ENCODE peak calls at places on chromosomes 5 and 9, in ten cellular contexts. Z is brain microvascular endothelial cell, D is A549, N is heart left ventricle, B is fibroblast of pulmonary artery, O is type B pancreatic cell, M is cardiac fibroblast, Q is endodermal cell, Y is IMR-90, X is foreskin fibroblast. P is an unnamed sample.

GRCh38 chr9:114690308-114690707 is 8.3 kb upstream of the TEX48 start:
- DNase-seq in O (no peak), D (no peak), N (no peak), X (no peak), M (no peak), Y (no peak), Q (no peak), B (no peak), Z (no peak), P (no peak)

GRCh38 chr9:118170032-118170955 is 466.1 kb downstream of the TLR4 start:
- DNase-seq in O (no peak), Z (peak), M (peak), Y (no peak), Q (peak), X (peak), D (peak), N (peak), B (peak), P (peak)

GRCh38 chr5:171975877-171976667 is 30.4 kb downstream of the FBXW11 start:
- DNase-seq in D (no peak), O (no peak), Q (no peak), X (no peak), N (no peak), B (no peak), Y (no peak), Z (no peak), M (no peak), P (no peak)

GRCh38 chr5:103706939-103707682 is 144.5 kb upstream of the NUDT12 start:
- DNase-seq in B (no peak), Q (no peak), X (no peak), N (no peak), Y (no peak), O (no peak), Z (no peak), M (no peak), D (no peak), P (no peak)

GRCh38 chr5:113278976-113279375 is 155.8 kb downstream of the TSSK1B start:
- DNase-seq in Q (no peak), N (no peak), D (no peak), Y (peak), Z (no peak), O (no peak), X (no peak), M (peak), B (no peak), P (no peak)

GRCh38 chr5:135242496-135243193 is 156.4 kb downstream of the MACROH2A1 start:
- DNase-seq in D (no peak), Q (peak), N (peak), M (peak), Y (peak), O (no peak), X (no peak), Z (no peak), B (no peak), P (no peak)

GRCh38 chr5:14156611-14157493 is 13.7 kb downstream of the TRIO start:
- DNase-seq in M (peak), X (peak), D (peak), N (no peak), Z (peak), O (no peak), Y (peak), B (peak), Q (no peak), P (peak)

GRCh38 chr5:146816775-146817387 is 61.7 kb downstream of the PPP2R2B start:
- DNase-seq in X (no peak), Q (peak), M (no peak), O (no peak), D (no peak), Y (no peak), B (no peak), N (no peak), Z (no peak), P (no peak)

GRCh38 chr5:91266184-91266705 is 116.9 kb downstream of the ARRDC3 start:
- DNase-seq in Y (peak), N (no peak), B (peak), O (no peak), D (peak), Q (no peak), Z (peak), M (peak), X (peak), P (peak)

GRCh38 chr9:95249986-95250385 is 67.5 kb downstream of the FANCC start:
- DNase-seq in O (no peak), M (no peak), X (no peak), Z (no peak), Y (no peak), D (no peak), Q (no peak), N (no peak), B (no peak), P (no peak)

GRCh38 chr5:174384509-174384947 is 339.0 kb downstream of the NSG2 start:
- DNase-seq in Z (no peak), Y (peak), X (peak), Q (no peak), N (no peak), D (no peak), M (peak), O (peak), B (peak), P (no peak)

GRCh38 chr5:116766470-116766947 is 191.9 kb upstream of the SEMA6A start:
- DNase-seq in X (no peak), O (no peak), B (peak), M (peak), N (no peak), Y (no peak), Z (peak), D (peak), Q (peak), P (peak)

GRCh38 chr5:141507387-141508091 is 18.7 kb downstream of the PCDHGC5 start:
- DNase-seq in Q (no peak), D (no peak), N (peak), X (peak), O (no peak), Y (peak), Z (peak), M (peak), B (peak), P (no peak)

GRCh38 chr5:181188700-181189362 is 16.2 kb downstream of the TRIM7 start:
- DNase-seq in X (peak), D (no peak), O (peak), N (peak), Q (peak), M (peak), B (peak), Y (peak), Z (peak), P (peak)

GRCh38 chr9:129849901-129850300 is 14.6 kb downstream of the USP20 start:
- DNase-seq in Y (peak), D (no peak), Z (peak), M (peak), B (peak), O (no peak), X (no peak), N (no peak), Q (no peak), P (no peak)

GRCh38 chr5:88117546-88117945 is 151.1 kb downstream of the TMEM161B start:
- DNase-seq in D (no peak), Z (no peak), X (no peak), Q (no peak), M (no peak), Y (no peak), N (no peak), O (no peak), B (no peak), P (no peak)

DNA sequence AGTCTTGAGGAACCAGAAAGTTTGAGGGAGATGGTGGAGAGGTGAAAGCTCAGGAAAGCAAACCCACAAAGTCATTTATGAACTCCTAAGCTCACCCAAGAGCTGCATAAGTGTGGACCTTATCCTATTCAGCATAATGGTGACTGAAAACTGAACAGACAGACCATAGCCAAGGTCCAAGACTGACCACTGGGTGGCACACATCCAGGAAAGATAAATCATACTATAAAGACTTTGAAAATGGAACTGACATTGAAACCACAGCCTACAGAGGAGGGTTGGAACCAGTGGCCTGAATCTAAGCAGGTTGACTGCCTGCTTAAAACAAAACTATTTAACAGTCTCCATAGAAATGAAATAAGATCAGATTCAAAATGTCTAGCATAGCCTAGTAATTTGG is 121.1 kb upstream of the RGS7BP start:
- DNase-seq in Y (no peak), B (peak), M (peak), N (no peak), X (no peak), Z (peak), O (no peak), D (no peak), Q (peak), P (peak)
- TF ChIP-seq CTCF in Y (no peak), B (peak), M (peak), N (no peak), X (no peak), Z (peak), O (peak), D (no peak), Q (peak), P (no peak)

DNA sequence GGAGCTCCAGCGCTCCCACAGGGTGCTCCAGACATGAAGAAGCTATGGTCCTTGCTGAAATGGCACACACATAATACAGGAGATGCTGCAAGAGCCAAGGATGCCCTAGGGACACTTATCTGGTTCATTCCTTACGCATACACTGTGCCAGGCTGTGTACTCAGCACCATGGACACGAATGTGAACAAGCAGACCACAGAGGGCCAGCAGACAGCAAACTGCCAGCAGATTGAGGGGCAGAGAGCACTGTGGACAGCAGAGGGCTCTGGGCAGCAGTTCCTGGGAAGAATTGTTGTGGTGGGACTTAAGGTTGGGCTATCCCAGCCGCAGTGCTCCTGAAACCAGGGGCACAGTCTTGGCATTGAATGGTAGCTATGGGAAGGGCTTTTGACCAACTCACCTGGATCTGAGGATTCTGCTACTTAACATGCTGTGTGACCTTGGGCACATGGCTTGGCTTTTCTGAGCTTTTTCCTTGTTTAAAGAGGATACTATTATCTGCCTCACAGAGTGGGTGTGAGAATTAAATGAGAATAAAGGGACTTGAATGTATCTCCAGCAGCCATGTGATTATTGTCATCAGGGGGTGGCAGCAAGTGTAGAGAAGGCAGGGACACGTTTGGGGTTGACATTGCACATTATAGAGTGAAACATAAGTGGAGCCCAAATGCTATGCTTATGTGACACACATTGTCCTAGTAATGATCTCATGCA is 30.0 kb downstream of the PPARGC1B start:
- DNase-seq in Z (no peak), Y (no peak), X (no peak), D (no peak), B (no peak), O (no peak), N (no peak), M (no peak), Q (no peak), P (no peak)
- TF ChIP-seq CTCF in Z (peak), Y (no peak), X (peak), D (no peak), B (no peak), O (no peak), N (peak), M (peak), Q (peak), P (no peak)

GRCh38 chr5:156835905-156836304 is 14.2 kb upstream of the PPP1R2B start:
- DNase-seq in B (no peak), N (no peak), D (peak), Z (no peak), M (no peak), O (no peak), Y (no peak), Q (peak), X (no peak), P (no peak)
- TF ChIP-seq CTCF in B (no peak), N (peak), D (peak), Z (no peak), M (no peak), O (peak), Y (no peak), Q (peak), X (no peak), P (no peak)

GRCh38 chr5:159915913-159916840 is at the start of gene ADRA1B:
- DNase-seq in O (peak), Z (peak), X (no peak), M (peak), Y (peak), N (peak), Q (peak), B (peak), D (peak), P (peak)
- TF ChIP-seq CTCF in O (peak), Z (peak), X (peak), M (peak), Y (peak), N (peak), Q (peak), B (peak), D (peak), P (peak)

DNA sequence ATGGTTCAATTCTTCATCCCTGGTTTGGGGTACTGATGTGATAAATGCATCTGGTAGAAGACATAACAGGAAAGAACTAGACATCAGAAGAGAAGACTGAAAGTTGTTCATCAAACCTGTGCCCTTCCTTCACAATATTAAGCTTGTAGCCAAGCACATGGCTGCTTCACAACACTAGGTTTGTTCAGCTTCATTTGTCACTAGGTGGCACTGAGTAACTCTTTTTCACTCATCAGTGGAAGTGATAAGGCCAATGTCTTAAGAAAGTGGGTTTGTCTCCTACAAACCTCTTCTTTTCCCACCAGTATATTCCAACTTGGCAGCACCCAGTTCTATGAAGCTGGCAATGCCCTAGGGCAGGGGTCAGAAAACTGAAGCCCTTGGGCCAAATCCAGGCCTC is 26.9 kb downstream of the ZNF484 start:
- DNase-seq in M (no peak), B (no peak), N (no peak), D (no peak), Q (no peak), Z (no peak), Y (no peak), O (no peak), X (no peak), P (no peak)
- TF ChIP-seq CTCF in M (no peak), B (no peak), N (no peak), D (no peak), Q (peak), Z (no peak), Y (no peak), O (no peak), X (no peak), P (no peak)

GRCh38 chr5:133978943-133979342 is 10.5 kb upstream of the C5orf15 start:
- DNase-seq in D (no peak), O (no peak), Q (no peak), X (no peak), N (no peak), M (no peak), Y (no peak), Z (no peak), B (no peak), P (no peak)

GRCh38 chr5:133980652-133981051 is 12.2 kb upstream of the C5orf15 start:
- DNase-seq in Q (no peak), B (no peak), O (no peak), X (no peak), Y (no peak), D (no peak), N (no peak), M (no peak), Z (no peak), P (no peak)

GRCh38 chr5:133977858-133978257 is 9.4 kb upstream of the C5orf15 start:
- DNase-seq in Q (no peak), B (peak), X (peak), N (no peak), D (no peak), M (peak), Z (peak), Y (peak), O (no peak), P (no peak)

GRCh38 chr5:133983674-133984073 is 15.2 kb upstream of the C5orf15 start:
- DNase-seq in X (no peak), B (no peak), Q (no peak), N (no peak), Z (no peak), D (no peak), M (no peak), O (no peak), Y (no peak), P (no peak)

GRCh38 chr5:133981714-133982113 is 13.3 kb upstream of the C5orf15 start:
- DNase-seq in Q (no peak), X (no peak), M (no peak), Y (no peak), B (no peak), O (no peak), N (no peak), Z (no peak), D (no peak), P (no peak)
- TF ChIP-seq CTCF in Q (peak), X (peak), M (no peak), Y (no peak), B (no peak), O (peak), N (no peak), Z (peak), D (no peak), P (no peak)

P was measured in GM13976.